ENCODE peak calls at places on chromosome 22, in eight cellular contexts. H, W, D, E, R, J, S and B are unnamed samples.
A peak's percentile ranks its signal among the peaks of the same experiment; 100 is the strongest.

GRCh38 chr22:39940757-39941305 is 19.4 kb upstream of the TMA7B start:
- DNase-seq in D (no peak), H (no peak), E (no peak), R (no peak), W (no peak), J (no peak), S (no peak), B (no peak)

GRCh38 chr22:36863281-36863680 is 2.5 kb downstream of the NCF4 start:
- DNase-seq in E (no peak), J (no peak), S (no peak), H (no peak), D (no peak), W (no peak), R (no peak), B (no peak)

GRCh38 chr22:46131151-46131587 is 19.2 kb upstream of the PPARA start:
- DNase-seq in J (no peak), W (no peak), S (no peak), R (peak; percentile 89), E (no peak), H (peak; percentile 75), D (no peak), B (no peak)

GRCh38 chr22:27011131-27011530 is 353.7 kb downstream of the MIAT start:
- DNase-seq in E (no peak), R (no peak), D (no peak), H (no peak), J (no peak), W (no peak), S (no peak), B (no peak)

GRCh38 chr22:47166446-47167016 is 404.1 kb downstream of the TBC1D22A start:
- DNase-seq in R (peak; percentile 13), J (peak; percentile 12), D (no peak), E (no peak), H (no peak), S (no peak), W (no peak), B (no peak)

GRCh38 chr22:23591203-23591791 is 11.2 kb upstream of the IGLL1 start:
- DNase-seq in D (no peak), W (peak; percentile 38), R (peak; percentile 95), S (peak; percentile 58), H (peak; percentile 82), J (peak; percentile 40), E (no peak), B (peak; percentile 72)

GRCh38 chr22:38572065-38572464 is 2.1 kb upstream of the DMC1 start:
- DNase-seq in W (no peak), H (peak; percentile 69), E (peak; percentile 7), R (peak; percentile 65), J (no peak), S (no peak), D (no peak), B (peak; percentile 63)

GRCh38 chr22:43514476-43515157 is 102.8 kb downstream of the MPPED1 start:
- DNase-seq in H (no peak), J (no peak), R (no peak), S (no peak), W (no peak), D (no peak), E (no peak), B (no peak)

GRCh38 chr22:39994046-39994565 is 648 bp upstream of the FAM83F start:
- DNase-seq in D (no peak), R (no peak), W (no peak), E (no peak), H (no peak), J (no peak), S (no peak), B (no peak)

GRCh38 chr22:38872172-38872830 is at the start of gene CBX6:
- DNase-seq in W (no peak), S (peak; percentile 95), R (peak; percentile 98), E (peak; percentile 91), D (peak; percentile 74), H (peak; percentile 99), J (peak; percentile 97), B (peak; percentile 96)

GRCh38 chr22:24024354-24024753 is 13.2 kb downstream of the CABIN1 start:
- DNase-seq in E (no peak), D (no peak), R (no peak), J (no peak), W (no peak), S (no peak), H (no peak), B (no peak)

GRCh38 chr22:29334148-29334547 is 18.7 kb upstream of the RASL10A start:
- DNase-seq in E (no peak), R (no peak), H (no peak), D (no peak), S (no peak), W (no peak), J (no peak), B (no peak)

GRCh38 chr22:29337631-29338284 is 22.3 kb upstream of the RASL10A start:
- DNase-seq in S (no peak), D (no peak), E (no peak), H (no peak), R (no peak), W (no peak), J (no peak), B (no peak)

GRCh38 chr22:29334696-29335344 is 19.3 kb upstream of the RASL10A start:
- DNase-seq in D (no peak), E (no peak), W (no peak), R (no peak), J (no peak), H (no peak), S (no peak), B (no peak)

GRCh38 chr22:29336751-29337490 is 21.4 kb upstream of the RASL10A start:
- DNase-seq in E (peak; percentile 84), D (no peak), J (no peak), S (no peak), W (no peak), R (no peak), H (no peak), B (no peak)

DNA sequence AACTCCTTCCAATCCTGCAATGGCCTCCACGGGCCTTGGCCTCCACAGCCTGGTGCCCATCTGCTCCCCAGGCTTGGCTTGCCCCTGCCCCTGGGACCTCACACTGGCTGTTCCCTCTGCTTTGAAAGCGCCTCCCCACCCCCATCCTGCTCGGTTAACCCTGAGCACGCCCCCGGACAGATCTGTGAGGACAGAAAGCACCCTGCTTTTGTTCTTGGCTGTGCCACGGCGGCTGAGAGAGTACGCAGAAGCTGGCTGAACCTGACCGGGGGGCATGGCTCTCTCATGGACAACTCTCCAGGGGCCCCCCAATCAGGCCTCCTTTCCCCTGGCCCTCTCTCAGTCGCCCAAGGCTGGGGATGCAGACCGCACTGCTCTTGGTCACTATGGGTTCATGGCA is 20.2 kb upstream of the RASL10A start:
- DNase-seq in R (no peak), D (no peak), H (no peak), E (no peak), S (no peak), W (no peak), J (no peak), B (no peak)
- H3K36me3 ChIP-seq in R (peaks cover 66% of the 10 kb centered on the region), D (peaks cover 30% of the 10 kb centered on the region), H (no peaks in the 10 kb centered on the region), E (no peaks in the 10 kb centered on the region), S (peaks cover 14% of the 10 kb centered on the region), W (no peaks in the 10 kb centered on the region), J (peaks cover 78% of the 10 kb centered on the region), B (peaks cover 33% of the 10 kb centered on the region)

DNA sequence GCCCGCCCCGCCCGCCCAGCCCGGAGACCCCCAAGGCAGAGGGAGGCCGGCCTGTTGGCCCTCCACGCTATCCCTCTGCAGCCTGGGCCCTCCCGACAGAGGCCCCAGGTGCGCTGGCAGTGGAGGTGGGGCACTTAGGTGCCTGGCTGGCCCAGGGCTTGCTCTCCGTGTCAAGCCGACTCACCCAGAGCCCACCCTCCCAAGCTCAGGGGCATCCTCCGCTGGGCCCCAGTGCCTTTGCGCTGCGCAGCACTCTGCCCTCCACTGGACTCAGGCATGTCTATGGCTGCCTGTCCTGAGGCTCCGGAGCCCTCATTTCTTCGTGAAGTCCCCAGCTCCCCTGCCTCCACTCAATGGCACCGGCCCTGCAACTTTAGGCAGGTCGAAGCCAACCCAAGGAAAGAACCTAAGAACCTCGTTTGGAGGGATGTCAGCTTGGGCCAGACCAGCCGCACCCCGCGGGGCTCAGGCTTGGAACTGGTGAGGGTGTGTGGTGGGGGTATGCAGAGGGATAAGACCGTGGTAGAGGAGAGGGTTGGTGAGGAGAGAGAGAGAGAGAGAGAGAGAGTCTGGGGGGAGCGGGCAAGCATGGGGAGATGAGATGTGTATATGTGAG is 6.1 kb downstream of the SMIM45 start:
- DNase-seq in E (no peak), J (no peak), S (no peak), D (no peak), H (no peak), R (no peak), W (no peak), B (no peak)
- H3K4me3 ChIP-seq in E (peak overlapping the region; percentile 23), J (peak overlapping the region; percentile 31), S (no peak overlapping the region), D (peak overlapping the region; percentile 41), H (peak overlapping the region; percentile 37), R (no peak overlapping the region), W (no peak overlapping the region), B (no peak overlapping the region)

GRCh38 chr22:49239264-49240015 is 588.2 kb downstream of the BRD1 start:
- DNase-seq in H (no peak), J (no peak), D (no peak), E (no peak), W (no peak), S (no peak), R (no peak), B (no peak)

GRCh38 chr22:49241174-49241851 is 586.4 kb downstream of the BRD1 start:
- DNase-seq in W (no peak), R (no peak), S (no peak), E (no peak), H (no peak), D (no peak), J (no peak), B (no peak)

GRCh38 chr22:49238181-49239141 is 589.2 kb downstream of the BRD1 start:
- DNase-seq in R (no peak), J (no peak), W (no peak), D (no peak), S (no peak), H (no peak), E (no peak), B (no peak)

GRCh38 chr22:49240472-49240871 is 587.2 kb downstream of the BRD1 start:
- DNase-seq in R (no peak), D (no peak), H (no peak), J (no peak), S (no peak), W (no peak), E (no peak), B (no peak)

GRCh38 chr22:49240016-49240380 is 587.7 kb downstream of the BRD1 start:
- DNase-seq in R (no peak), D (no peak), W (no peak), J (no peak), E (no peak), S (no peak), H (no peak), B (no peak)
- H3K36me3 ChIP-seq in R (no peaks in the 10 kb centered on the region), D (no peaks in the 10 kb centered on the region), W (no peaks in the 10 kb centered on the region), J (no peaks in the 10 kb centered on the region), E (no peaks in the 10 kb centered on the region), S (no peaks in the 10 kb centered on the region), H (no peaks in the 10 kb centered on the region), B (no peaks in the 10 kb centered on the region)

DNA sequence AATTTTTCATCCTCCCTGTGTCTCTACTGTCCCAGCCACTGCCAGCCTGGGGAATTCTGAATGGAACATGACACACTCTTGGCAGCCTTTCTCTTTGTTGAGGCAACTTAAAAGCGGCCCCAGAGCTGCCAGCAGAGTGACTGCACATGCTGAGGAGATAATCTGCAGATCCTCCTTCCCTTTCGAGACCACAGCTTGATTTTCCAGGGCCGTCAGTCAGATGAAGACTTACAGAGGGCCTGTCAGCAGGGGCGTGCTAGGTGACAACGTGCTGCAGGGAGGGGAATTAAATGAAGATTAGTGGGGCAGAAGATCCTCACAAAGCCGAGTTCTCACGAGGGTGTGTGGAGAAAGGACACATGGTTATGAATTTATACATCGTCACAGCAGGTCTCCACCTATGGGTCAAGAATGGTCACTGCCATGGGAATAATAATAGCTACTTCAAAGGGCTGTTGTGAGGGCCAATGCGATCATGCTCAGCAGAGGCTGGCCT is 193.5 kb upstream of the PITPNB start:
- DNase-seq in H (peak; percentile 84), R (peak; percentile 93), D (peak; percentile 9), J (peak; percentile 35), E (peak; percentile 49), W (no peak), S (no peak), B (peak; percentile 38)
- H3K4me3 ChIP-seq in H (peak overlapping the region; percentile 15), R (no peak overlapping the region), D (no peak overlapping the region), J (no peak overlapping the region), E (peak overlapping the region; percentile 11), W (no peak overlapping the region), S (no peak overlapping the region), B (no peak overlapping the region)